ENCODE peak calls at places on chromosomes 2 and 18, in four cellular contexts. One of them, this sample, is unnamed.
A peak's percentile ranks its signal among the peaks of the same experiment; 100 is the strongest.

GRCh38 chr2:179817181-179817841 is 44.1 kb downstream of the ZNF385B start:
- DNase-seq in psoas muscle: no peak
- DNase-seq in tibial nerve: no peak
- DNase-seq in BJ: no peak
- DNase-seq in this sample: no peak

GRCh38 chr2:48508461-48509124 is 21.4 kb upstream of the STON1 start:
- DNase-seq in BJ: peak; percentile 20
- DNase-seq in psoas muscle: no peak
- DNase-seq in tibial nerve: no peak
- DNase-seq in this sample: no peak

GRCh38 chr2:238220892-238221521 is 17.5 kb upstream of the ILKAP start:
- DNase-seq in BJ: no peak
- DNase-seq in tibial nerve: no peak
- DNase-seq in psoas muscle: no peak
- DNase-seq in this sample: no peak

GRCh38 chr2:105344704-105345345 is 7.5 kb downstream of the C2orf49 start:
- DNase-seq in BJ: no peak
- DNase-seq in tibial nerve: peak; percentile 34
- DNase-seq in psoas muscle: no peak
- DNase-seq in this sample: no peak

GRCh38 chr2:236993799-236994198 is 91.9 kb upstream of the COPS8 start:
- DNase-seq in tibial nerve: no peak
- DNase-seq in BJ: no peak
- DNase-seq in psoas muscle: no peak
- DNase-seq in this sample: no peak

GRCh38 chr2:182115258-182115657 is 129.6 kb downstream of the PPP1R1C start:
- DNase-seq in tibial nerve: no peak
- DNase-seq in BJ: no peak
- DNase-seq in psoas muscle: no peak
- DNase-seq in this sample: no peak

GRCh38 chr2:179875864-179876263 is 14.5 kb upstream of the ZNF385B start:
- DNase-seq in BJ: no peak
- DNase-seq in psoas muscle: no peak
- DNase-seq in tibial nerve: no peak
- DNase-seq in this sample: no peak

GRCh38 chr18:75280427-75281280 is 70.1 kb downstream of the TSHZ1 start:
- DNase-seq in tibial nerve: no peak
- DNase-seq in psoas muscle: no peak
- DNase-seq in BJ: no peak
- DNase-seq in this sample: no peak

GRCh38 chr2:109415460-109416004 is 198.2 kb downstream of the SEPTIN10 start:
- DNase-seq in psoas muscle: no peak
- DNase-seq in BJ: no peak
- DNase-seq in tibial nerve: no peak
- DNase-seq in this sample: no peak

GRCh38 chr2:216345846-216346245 is 26.4 kb downstream of the MARCHF4 start:
- DNase-seq in BJ: no peak
- DNase-seq in psoas muscle: no peak
- DNase-seq in tibial nerve: no peak
- DNase-seq in this sample: no peak

GRCh38 chr2:111659361-111660281 is 224.4 kb downstream of the ANAPC1 start:
- DNase-seq in tibial nerve: peak; percentile 82
- DNase-seq in BJ: peak; percentile 66
- DNase-seq in psoas muscle: peak; percentile 82
- DNase-seq in this sample: peak; percentile 42

GRCh38 chr18:9823805-9824473 is 61.8 kb upstream of the TXNDC2 start:
- DNase-seq in BJ: peak; percentile 28
- DNase-seq in tibial nerve: no peak
- DNase-seq in psoas muscle: no peak
- DNase-seq in this sample: no peak

GRCh38 chr2:172736419-172737174 is 952 bp downstream of the RAPGEF4 start:
- DNase-seq in tibial nerve: no peak
- DNase-seq in BJ: no peak
- DNase-seq in psoas muscle: no peak
- DNase-seq in this sample: no peak

GRCh38 chr2:223090540-223091235 is 38.7 kb downstream of the KCNE4 start:
- DNase-seq in tibial nerve: no peak
- DNase-seq in psoas muscle: no peak
- DNase-seq in BJ: no peak
- DNase-seq in this sample: no peak

GRCh38 chr2:70797502-70797901 is 7.1 kb upstream of the FIGLA start:
- DNase-seq in tibial nerve: no peak
- DNase-seq in BJ: no peak
- DNase-seq in psoas muscle: no peak
- DNase-seq in this sample: no peak

GRCh38 chr2:66428986-66429612 is 5.8 kb upstream of the MEIS1 start:
- DNase-seq in psoas muscle: no peak
- DNase-seq in tibial nerve: peak; percentile 48
- DNase-seq in BJ: no peak
- DNase-seq in this sample: no peak

GRCh38 chr2:106085441-106085911 is 108.6 kb downstream of the UXS1 start:
- DNase-seq in psoas muscle: no peak
- DNase-seq in BJ: peak; percentile 9
- DNase-seq in tibial nerve: peak; percentile 53
- DNase-seq in this sample: no peak

GRCh38 chr2:208235860-208236259 is 19.0 kb downstream of the IDH1 start:
- DNase-seq in tibial nerve: no peak
- DNase-seq in psoas muscle: no peak
- DNase-seq in BJ: no peak
- DNase-seq in this sample: no peak

GRCh38 chr18:489244-490023 is 11.1 kb downstream of the COLEC12 start:
- DNase-seq in BJ: peak; percentile 35
- DNase-seq in psoas muscle: no peak
- DNase-seq in tibial nerve: no peak
- DNase-seq in this sample: no peak

GRCh38 chr18:13216092-13216582 is 2.4 kb upstream of the LDLRAD4 start:
- DNase-seq in psoas muscle: peak; percentile 85
- DNase-seq in tibial nerve: no peak
- DNase-seq in BJ: peak; percentile 7
- DNase-seq in this sample: no peak

GRCh38 chr2:176709541-176709951 is 440.3 kb downstream of the MTX2 start:
- DNase-seq in tibial nerve: peak; percentile 5
- DNase-seq in BJ: no peak
- DNase-seq in psoas muscle: peak; percentile 55
- DNase-seq in this sample: no peak

GRCh38 chr2:26438526-26438925 is 36.8 kb downstream of the DRC1 start:
- DNase-seq in BJ: peak; percentile 29
- DNase-seq in psoas muscle: no peak
- DNase-seq in tibial nerve: no peak
- DNase-seq in this sample: no peak

GRCh38 chr2:13651684-13652131 is 935.0 kb downstream of the TRIB2 start:
- DNase-seq in BJ: no peak
- DNase-seq in psoas muscle: no peak
- DNase-seq in tibial nerve: no peak
- DNase-seq in this sample: no peak

GRCh38 chr2:11073251-11073650 is 82.0 kb upstream of the SLC66A3 start:
- DNase-seq in BJ: no peak
- DNase-seq in tibial nerve: no peak
- DNase-seq in psoas muscle: no peak
- DNase-seq in this sample: no peak

GRCh38 chr2:120708944-120709607 is 26.6 kb upstream of the GLI2 start:
- DNase-seq in BJ: no peak
- DNase-seq in psoas muscle: no peak
- DNase-seq in tibial nerve: no peak
- DNase-seq in this sample: no peak

GRCh38 chr2:9100080-9100876 is 96.8 kb upstream of the MBOAT2 start:
- DNase-seq in BJ: no peak
- DNase-seq in tibial nerve: no peak
- DNase-seq in psoas muscle: no peak
- DNase-seq in this sample: no peak

GRCh38 chr2:8691859-8692437 is 10.1 kb downstream of the ID2 start:
- DNase-seq in tibial nerve: no peak
- DNase-seq in BJ: no peak
- DNase-seq in psoas muscle: no peak
- DNase-seq in this sample: no peak

GRCh38 chr2:146981921-146982320 is 862.9 kb upstream of the ACVR2A start:
- DNase-seq in tibial nerve: no peak
- DNase-seq in psoas muscle: no peak
- DNase-seq in BJ: no peak
- DNase-seq in this sample: no peak

GRCh38 chr2:174004900-174005605 is 39.9 kb upstream of the SP3 start:
- DNase-seq in tibial nerve: no peak
- DNase-seq in psoas muscle: peak; percentile 73
- DNase-seq in BJ: no peak
- DNase-seq in this sample: peak; percentile 46

GRCh38 chr18:59057969-59058368 is 81.7 kb upstream of the SEC11C start:
- DNase-seq in tibial nerve: no peak
- DNase-seq in BJ: no peak
- DNase-seq in psoas muscle: no peak
- DNase-seq in this sample: no peak

GRCh38 chr2:2931676-2932075 is 445.9 kb downstream of the EIPR1 start:
- DNase-seq in BJ: no peak
- DNase-seq in tibial nerve: no peak
- DNase-seq in psoas muscle: no peak
- DNase-seq in this sample: no peak

GRCh38 chr2:55986700-55987440 is 63.3 kb upstream of the EFEMP1 start:
- DNase-seq in psoas muscle: no peak
- DNase-seq in BJ: no peak
- DNase-seq in tibial nerve: no peak
- DNase-seq in this sample: no peak

GRCh38 chr2:180520816-180521595 is 459.4 kb upstream of the UBE2E3 start:
- DNase-seq in BJ: no peak
- DNase-seq in psoas muscle: no peak
- DNase-seq in tibial nerve: no peak
- DNase-seq in this sample: no peak

GRCh38 chr18:14943486-14943885 is 195.5 kb downstream of the ANKRD30B start:
- DNase-seq in BJ: no peak
- DNase-seq in tibial nerve: no peak
- DNase-seq in psoas muscle: no peak
- DNase-seq in this sample: no peak
- H3K36me3 ChIP-seq in BJ: no peaks in the 10 kb centered on the region
- H3K36me3 ChIP-seq in tibial nerve: no peaks in the 10 kb centered on the region
- H3K36me3 ChIP-seq in psoas muscle: no peaks in the 10 kb centered on the region
- H3K36me3 ChIP-seq in this sample: no peaks in the 10 kb centered on the region

GRCh38 chr2:36452279-36452678 is 96.7 kb downstream of the CRIM1 start:
- DNase-seq in BJ: peak; percentile 56
- DNase-seq in psoas muscle: no peak
- DNase-seq in tibial nerve: no peak
- DNase-seq in this sample: no peak

GRCh38 chr2:36449943-36450392 is 94.4 kb downstream of the CRIM1 start:
- DNase-seq in tibial nerve: no peak
- DNase-seq in BJ: no peak
- DNase-seq in psoas muscle: no peak
- DNase-seq in this sample: no peak

GRCh38 chr2:36453652-36454051 is 98.1 kb downstream of the CRIM1 start:
- DNase-seq in tibial nerve: no peak
- DNase-seq in BJ: no peak
- DNase-seq in psoas muscle: no peak
- DNase-seq in this sample: no peak

GRCh38 chr2:36450466-36451196 is 95.1 kb downstream of the CRIM1 start:
- DNase-seq in tibial nerve: no peak
- DNase-seq in BJ: peak; percentile 75
- DNase-seq in psoas muscle: no peak
- DNase-seq in this sample: no peak

GRCh38 chr2:36451512-36451911 is 95.9 kb downstream of the CRIM1 start:
- DNase-seq in tibial nerve: no peak
- DNase-seq in BJ: no peak
- DNase-seq in psoas muscle: no peak
- DNase-seq in this sample: no peak
- H3K36me3 ChIP-seq in tibial nerve: peaks cover 35% of the 10 kb centered on the region
- H3K36me3 ChIP-seq in BJ: peaks cover 11% of the 10 kb centered on the region
- H3K36me3 ChIP-seq in psoas muscle: peaks cover 29% of the 10 kb centered on the region
- H3K36me3 ChIP-seq in this sample: no peaks in the 10 kb centered on the region

GRCh38 chr2:135124924-135125886 is 73.1 kb downstream of the RAB3GAP1 start:
- DNase-seq in tibial nerve: no peak
- DNase-seq in psoas muscle: no peak
- DNase-seq in BJ: no peak
- DNase-seq in this sample: no peak
- H3K36me3 ChIP-seq in tibial nerve: peaks cover 65% of the 10 kb centered on the region
- H3K36me3 ChIP-seq in psoas muscle: peaks cover 70% of the 10 kb centered on the region
- H3K36me3 ChIP-seq in BJ: peaks cover 3% of the 10 kb centered on the region
- H3K36me3 ChIP-seq in this sample: peaks cover 20% of the 10 kb centered on the region

GRCh38 chr2:143205106-143205764 is 76.0 kb downstream of the ARHGAP15 start:
- DNase-seq in psoas muscle: no peak
- DNase-seq in tibial nerve: no peak
- DNase-seq in BJ: no peak
- DNase-seq in this sample: no peak
- H3K36me3 ChIP-seq in psoas muscle: no peaks in the 10 kb centered on the region
- H3K36me3 ChIP-seq in tibial nerve: no peaks in the 10 kb centered on the region
- H3K36me3 ChIP-seq in BJ: no peaks in the 10 kb centered on the region
- H3K36me3 ChIP-seq in this sample: no peaks in the 10 kb centered on the region

DNA sequence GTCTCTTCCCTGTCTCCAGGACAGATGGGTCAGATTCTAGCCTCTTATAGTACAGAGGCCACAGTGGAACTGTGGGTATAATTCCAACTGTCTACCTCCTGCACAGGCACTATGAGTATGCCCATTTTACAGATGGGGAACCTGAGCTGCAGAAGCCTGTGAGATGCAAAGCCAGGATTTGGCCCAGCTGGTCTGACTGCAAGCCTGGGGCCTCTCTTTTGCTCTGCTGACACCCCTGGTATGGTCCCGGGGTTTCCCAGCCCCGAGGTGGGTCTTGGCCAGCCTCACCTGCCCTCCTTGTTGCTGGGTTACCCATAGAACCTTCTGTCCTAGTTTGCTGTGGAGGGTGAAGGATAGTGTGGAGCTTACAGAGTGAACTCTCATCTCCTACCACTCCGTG is 9.8 kb downstream of the HS6ST1 start:
- DNase-seq in tibial nerve: no peak
- DNase-seq in BJ: no peak
- DNase-seq in psoas muscle: no peak
- DNase-seq in this sample: no peak
- H3K36me3 ChIP-seq in tibial nerve: peaks cover 5% of the 10 kb centered on the region
- H3K36me3 ChIP-seq in BJ: peaks cover 3% of the 10 kb centered on the region
- H3K36me3 ChIP-seq in psoas muscle: no peaks in the 10 kb centered on the region
- H3K36me3 ChIP-seq in this sample: no peaks in the 10 kb centered on the region

GRCh38 chr18:79707239-79707638 is 27.6 kb downstream of the CTDP1 start:
- DNase-seq in tibial nerve: no peak
- DNase-seq in BJ: no peak
- DNase-seq in psoas muscle: no peak
- DNase-seq in this sample: no peak
- H3K36me3 ChIP-seq in tibial nerve: peaks cover 91% of the 10 kb centered on the region
- H3K36me3 ChIP-seq in BJ: peaks cover 19% of the 10 kb centered on the region
- H3K36me3 ChIP-seq in psoas muscle: peaks cover 73% of the 10 kb centered on the region
- H3K36me3 ChIP-seq in this sample: peaks cover 15% of the 10 kb centered on the region

GRCh38 chr2:73935641-73936040 is 9.0 kb downstream of the DGUOK start:
- DNase-seq in tibial nerve: no peak
- DNase-seq in BJ: no peak
- DNase-seq in psoas muscle: no peak
- DNase-seq in this sample: no peak
- H3K36me3 ChIP-seq in tibial nerve: peaks cover 18% of the 10 kb centered on the region
- H3K36me3 ChIP-seq in BJ: peaks cover 5% of the 10 kb centered on the region
- H3K36me3 ChIP-seq in psoas muscle: peaks cover 18% of the 10 kb centered on the region
- H3K36me3 ChIP-seq in this sample: peaks cover 5% of the 10 kb centered on the region

GRCh38 chr2:25266399-25266798 is 75.3 kb downstream of the DNMT3A start:
- DNase-seq in psoas muscle: no peak
- DNase-seq in BJ: no peak
- DNase-seq in tibial nerve: no peak
- DNase-seq in this sample: no peak

GRCh38 chr2:25269234-25269633 is 72.5 kb downstream of the DNMT3A start:
- DNase-seq in BJ: no peak
- DNase-seq in psoas muscle: no peak
- DNase-seq in tibial nerve: no peak
- DNase-seq in this sample: no peak

GRCh38 chr2:25273985-25274550 is 67.7 kb downstream of the DNMT3A start:
- DNase-seq in tibial nerve: no peak
- DNase-seq in psoas muscle: peak; percentile 36
- DNase-seq in BJ: no peak
- DNase-seq in this sample: no peak

GRCh38 chr2:25268136-25268535 is 73.6 kb downstream of the DNMT3A start:
- DNase-seq in BJ: no peak
- DNase-seq in tibial nerve: no peak
- DNase-seq in psoas muscle: peak; percentile 34
- DNase-seq in this sample: no peak

GRCh38 chr2:25270061-25270460 is 71.7 kb downstream of the DNMT3A start:
- DNase-seq in psoas muscle: no peak
- DNase-seq in tibial nerve: no peak
- DNase-seq in BJ: no peak
- DNase-seq in this sample: no peak
- H3K36me3 ChIP-seq in psoas muscle: peaks cover 97% of the 10 kb centered on the region
- H3K36me3 ChIP-seq in tibial nerve: peaks cover 40% of the 10 kb centered on the region
- H3K36me3 ChIP-seq in BJ: peaks cover 5% of the 10 kb centered on the region
- H3K36me3 ChIP-seq in this sample: peaks cover 21% of the 10 kb centered on the region

This sample was measured in thoracic aorta.